ENCODE peak calls at places on chromosomes 13 and 19, in five cellular contexts. One of them, this sample, is unnamed.

GRCh38 chr19:1568320-1569019 is at the start of gene MEX3D:
- DNase-seq in naive thymus-derived CD4-positive, alpha-beta T cell: peak; percentile 72
- DNase-seq in T-helper 1 cell: peak; percentile 77
- DNase-seq in endothelial cell: peak; percentile 87
- DNase-seq in iPS-NIHi11: peak; percentile 99
- DNase-seq in this sample: no peak

GRCh38 chr19:39828015-39828633 is 5.8 kb downstream of the DYRK1B start:
- DNase-seq in T-helper 1 cell: no peak
- DNase-seq in endothelial cell: no peak
- DNase-seq in naive thymus-derived CD4-positive, alpha-beta T cell: no peak
- DNase-seq in iPS-NIHi11: no peak
- DNase-seq in this sample: no peak

GRCh38 chr13:86932935-86933334 is 738.2 kb upstream of the SLITRK5 start:
- DNase-seq in iPS-NIHi11: peak; percentile 29
- DNase-seq in endothelial cell: peak; percentile 11
- DNase-seq in T-helper 1 cell: no peak
- DNase-seq in naive thymus-derived CD4-positive, alpha-beta T cell: no peak
- DNase-seq in this sample: no peak

GRCh38 chr19:15107056-15108010 is at the start of gene SYDE1:
- DNase-seq in T-helper 1 cell: no peak
- DNase-seq in naive thymus-derived CD4-positive, alpha-beta T cell: no peak
- DNase-seq in endothelial cell: peak; percentile 66
- DNase-seq in iPS-NIHi11: peak; percentile 93
- DNase-seq in this sample: peak; percentile 31

GRCh38 chr19:52749780-52750179 is 14.9 kb upstream of the ZNF611 start:
- DNase-seq in T-helper 1 cell: no peak
- DNase-seq in endothelial cell: no peak
- DNase-seq in naive thymus-derived CD4-positive, alpha-beta T cell: no peak
- DNase-seq in iPS-NIHi11: no peak
- DNase-seq in this sample: no peak

GRCh38 chr13:23378009-23378632 is 55.4 kb downstream of the SACS start:
- DNase-seq in T-helper 1 cell: no peak
- DNase-seq in naive thymus-derived CD4-positive, alpha-beta T cell: peak; percentile 46
- DNase-seq in iPS-NIHi11: peak; percentile 18
- DNase-seq in endothelial cell: no peak
- DNase-seq in this sample: peak; percentile 95

GRCh38 chr13:64234255-64234654 is 2818.6 kb upstream of the PCDH20 start:
- DNase-seq in T-helper 1 cell: no peak
- DNase-seq in naive thymus-derived CD4-positive, alpha-beta T cell: no peak
- DNase-seq in iPS-NIHi11: no peak
- DNase-seq in endothelial cell: no peak
- DNase-seq in this sample: peak; percentile 37

GRCh38 chr19:21256722-21257121 is 72.5 kb downstream of the ZNF708 start:
- DNase-seq in naive thymus-derived CD4-positive, alpha-beta T cell: no peak
- DNase-seq in iPS-NIHi11: peak; percentile 72
- DNase-seq in endothelial cell: no peak
- DNase-seq in T-helper 1 cell: no peak
- DNase-seq in this sample: no peak

GRCh38 chr13:47064381-47064780 is 167.5 kb upstream of the HTR2A start:
- DNase-seq in naive thymus-derived CD4-positive, alpha-beta T cell: no peak
- DNase-seq in endothelial cell: no peak
- DNase-seq in T-helper 1 cell: no peak
- DNase-seq in iPS-NIHi11: no peak
- DNase-seq in this sample: no peak

GRCh38 chr13:91647361-91647970 is 249.0 kb downstream of the GPC5 start:
- DNase-seq in iPS-NIHi11: peak; percentile 72
- DNase-seq in naive thymus-derived CD4-positive, alpha-beta T cell: no peak
- DNase-seq in T-helper 1 cell: no peak
- DNase-seq in endothelial cell: peak; percentile 46
- DNase-seq in this sample: peak; percentile 28

GRCh38 chr13:21109168-21109567 is 47.8 kb upstream of the LATS2 start:
- DNase-seq in naive thymus-derived CD4-positive, alpha-beta T cell: no peak
- DNase-seq in endothelial cell: no peak
- DNase-seq in T-helper 1 cell: no peak
- DNase-seq in iPS-NIHi11: no peak
- DNase-seq in this sample: no peak

GRCh38 chr19:7294571-7295212 is 478 bp upstream of the INSR start:
- DNase-seq in T-helper 1 cell: no peak
- DNase-seq in endothelial cell: peak; percentile 46
- DNase-seq in iPS-NIHi11: peak; percentile 55
- DNase-seq in naive thymus-derived CD4-positive, alpha-beta T cell: no peak
- DNase-seq in this sample: peak; percentile 4

GRCh38 chr13:110524484-110525254 is 36.9 kb downstream of the RAB20 start:
- DNase-seq in naive thymus-derived CD4-positive, alpha-beta T cell: peak; percentile 14
- DNase-seq in T-helper 1 cell: no peak
- DNase-seq in endothelial cell: no peak
- DNase-seq in iPS-NIHi11: no peak
- DNase-seq in this sample: no peak

GRCh38 chr13:20193924-20194631 is 1.3 kb upstream of the GJB2 start:
- DNase-seq in T-helper 1 cell: no peak
- DNase-seq in iPS-NIHi11: no peak
- DNase-seq in naive thymus-derived CD4-positive, alpha-beta T cell: no peak
- DNase-seq in endothelial cell: no peak
- DNase-seq in this sample: no peak

GRCh38 chr13:51326782-51327181 is 12.7 kb upstream of the SERPINE3 start:
- DNase-seq in iPS-NIHi11: no peak
- DNase-seq in endothelial cell: no peak
- DNase-seq in T-helper 1 cell: no peak
- DNase-seq in naive thymus-derived CD4-positive, alpha-beta T cell: no peak
- DNase-seq in this sample: no peak